ENCODE peak calls at places on chromosomes 2 and 18, in ten cellular contexts. N is ovary, S is H9, Z is nephron progenitor cell, A is prostate gland, K is GM13976, V is RWPE1, H is suprapubic skin, Y is SK-N-SH, M is fibroblast of the aortic adventitia. C is an unnamed sample.

GRCh38 chr2:168311265-168311925 is 64.0 kb upstream of the STK39 start:
- DNase-seq in N (peak), S (no peak), Z (peak), A (no peak), K (no peak), V (no peak), H (no peak), Y (no peak), M (no peak), C (no peak)

GRCh38 chr18:79458131-79458838 is 62.6 kb downstream of the NFATC1 start:
- DNase-seq in N (peak), S (no peak), Z (no peak), A (no peak), K (no peak), V (peak), H (no peak), Y (no peak), M (peak), C (no peak)

GRCh38 chr2:85852979-85853498 is 35.8 kb downstream of the ST3GAL5 start:
- DNase-seq in N (no peak), S (no peak), Z (no peak), A (no peak), K (no peak), V (no peak), H (no peak), Y (peak), M (peak), C (peak)

GRCh38 chr2:220664272-220665107 is 907.6 kb downstream of the EPHA4 start:
- DNase-seq in N (no peak), S (no peak), Z (no peak), A (no peak), K (no peak), V (no peak), H (no peak), Y (no peak), M (peak), C (no peak)

GRCh38 chr2:157052685-157053224 is 204.8 kb upstream of the GALNT5 start:
- DNase-seq in N (no peak), S (no peak), Z (no peak), A (no peak), K (no peak), V (peak), H (no peak), Y (no peak), M (peak), C (no peak)

GRCh38 chr2:48578313-48578712 is 39.3 kb upstream of the GTF2A1L start:
- DNase-seq in N (no peak), S (no peak), Z (no peak), A (no peak), K (no peak), V (no peak), H (no peak), Y (no peak), M (no peak), C (no peak)

GRCh38 chr18:46424898-46425297 is 232.1 kb downstream of the LOXHD1 start:
- DNase-seq in N (no peak), S (peak), Z (peak), A (peak), K (no peak), V (no peak), H (no peak), Y (no peak), M (no peak), C (no peak)

GRCh38 chr2:164780611-164781167 is 60.9 kb downstream of the COBLL1 start:
- DNase-seq in N (no peak), S (no peak), Z (no peak), A (no peak), K (no peak), V (no peak), H (no peak), Y (no peak), M (no peak), C (no peak)

GRCh38 chr2:130724455-130724854 is 4.4 kb upstream of the GPR148 start:
- DNase-seq in N (no peak), S (no peak), Z (no peak), A (no peak), K (no peak), V (no peak), H (no peak), Y (no peak), M (no peak), C (no peak)

GRCh38 chr18:9092665-9093064 is 9.8 kb upstream of the NDUFV2 start:
- DNase-seq in N (no peak), S (no peak), Z (no peak), A (no peak), K (no peak), V (no peak), H (no peak), Y (no peak), M (peak), C (no peak)

GRCh38 chr18:23932385-23933067 is 82.0 kb upstream of the TTC39C start:
- DNase-seq in N (no peak), S (no peak), Z (no peak), A (peak), K (no peak), V (no peak), H (no peak), Y (no peak), M (peak), C (no peak)

GRCh38 chr2:67625671-67626070 is 228.5 kb downstream of the ETAA1 start:
- DNase-seq in N (no peak), S (no peak), Z (no peak), A (no peak), K (no peak), V (no peak), H (no peak), Y (no peak), M (peak), C (no peak)

GRCh38 chr2:127194447-127194846 is 25.7 kb downstream of the CYP27C1 start:
- DNase-seq in N (no peak), S (no peak), Z (no peak), A (no peak), K (no peak), V (no peak), H (peak), Y (no peak), M (no peak), C (no peak)

GRCh38 chr18:47949197-47949596 is 18.7 kb upstream of the SMAD2 start:
- DNase-seq in N (no peak), S (no peak), Z (no peak), A (no peak), K (no peak), V (no peak), H (no peak), Y (no peak), M (no peak), C (no peak)

GRCh38 chr2:117983040-117983439 is 30.8 kb downstream of the CCDC93 start:
- DNase-seq in N (no peak), S (no peak), Z (no peak), A (no peak), K (no peak), V (no peak), H (no peak), Y (no peak), M (peak), C (no peak)

GRCh38 chr2:218127929-218128455 is 2.2 kb downstream of the CXCR2 start:
- DNase-seq in N (no peak), S (no peak), Z (no peak), A (no peak), K (no peak), V (no peak), H (no peak), Y (no peak), M (no peak), C (no peak)

GRCh38 chr2:232890896-232891601 is 21.0 kb downstream of the SNORC start:
- DNase-seq in N (no peak), S (peak), Z (peak), A (peak), K (no peak), V (peak), H (peak), Y (no peak), M (no peak), C (no peak)

DNA sequence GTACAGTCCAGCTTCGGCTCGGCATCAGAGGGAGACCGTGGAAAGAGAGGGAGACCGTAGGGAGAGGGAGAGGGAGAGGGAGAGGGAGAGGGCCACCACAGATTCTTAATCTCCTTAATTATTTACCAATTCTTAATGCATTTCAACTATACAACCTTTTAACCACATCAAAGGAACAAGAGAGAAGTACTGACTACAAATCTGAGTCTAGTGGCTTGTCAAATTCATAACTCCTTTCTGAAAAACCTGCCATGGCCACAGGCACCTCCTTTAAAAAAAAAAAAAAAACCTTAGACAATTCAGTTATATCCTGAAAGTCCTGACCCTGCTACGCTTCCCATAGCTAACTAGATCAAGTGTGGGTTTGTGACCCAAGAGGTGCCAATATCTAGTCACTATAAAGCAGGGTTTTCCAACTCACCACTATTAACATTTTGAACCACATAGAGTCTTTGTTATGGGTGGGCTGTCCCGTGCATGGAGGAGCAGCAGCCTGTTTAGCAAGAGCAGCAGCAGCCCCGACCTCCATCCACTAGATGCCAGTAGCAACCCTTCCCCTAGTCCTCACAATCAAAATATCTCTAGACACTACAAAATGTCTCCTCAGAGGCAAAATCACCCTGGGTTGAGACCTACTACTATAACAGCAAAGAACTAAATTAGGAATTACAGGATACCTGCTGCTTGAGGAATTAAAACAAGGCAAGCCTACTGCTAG is 6.8 kb downstream of the ESCO1 start:
- DNase-seq in N (no peak), S (no peak), Z (no peak), A (no peak), K (no peak), V (no peak), H (no peak), Y (no peak), M (no peak), C (peak)
- TF ChIP-seq CTCF in N (no peak), S (no peak), Z (no peak), A (no peak), K (no peak), V (no peak), H (no peak), Y (peak), M (no peak), C (no peak)

GRCh38 chr2:46770622-46771021 is 145.0 kb downstream of the MCFD2 start:
- DNase-seq in N (no peak), S (no peak), Z (no peak), A (no peak), K (no peak), V (no peak), H (no peak), Y (no peak), M (peak), C (no peak)

GRCh38 chr2:46767706-46768105 is 147.9 kb downstream of the MCFD2 start:
- DNase-seq in N (no peak), S (no peak), Z (no peak), A (no peak), K (no peak), V (no peak), H (no peak), Y (no peak), M (no peak), C (no peak)

GRCh38 chr2:46771309-46771708 is 144.3 kb downstream of the MCFD2 start:
- DNase-seq in N (no peak), S (no peak), Z (no peak), A (no peak), K (no peak), V (no peak), H (no peak), Y (no peak), M (no peak), C (no peak)

GRCh38 chr2:46772500-46772899 is 143.1 kb downstream of the MCFD2 start:
- DNase-seq in N (no peak), S (no peak), Z (no peak), A (no peak), K (no peak), V (no peak), H (no peak), Y (no peak), M (no peak), C (no peak)

DNA sequence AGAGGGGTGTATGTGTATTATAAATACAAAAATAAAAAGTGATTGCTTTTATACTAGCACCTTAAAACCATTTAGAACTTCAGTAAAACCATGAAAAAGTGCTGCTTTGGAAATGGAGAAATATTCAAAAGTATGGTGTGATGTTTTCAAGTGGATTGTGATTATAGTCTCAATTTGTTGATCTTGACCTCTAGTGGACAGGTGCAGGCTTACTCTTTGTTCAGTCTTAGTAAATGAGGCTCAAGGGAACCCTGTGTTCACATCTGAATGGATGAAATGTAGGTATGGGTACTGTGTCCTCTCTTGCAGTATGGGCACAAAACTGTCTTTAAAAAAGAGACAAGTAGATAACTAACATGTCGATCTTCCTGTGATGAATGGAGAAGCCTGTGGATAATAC is 145.8 kb downstream of the MCFD2 start:
- DNase-seq in N (no peak), S (no peak), Z (no peak), A (no peak), K (no peak), V (no peak), H (no peak), Y (no peak), M (no peak), C (no peak)
- TF ChIP-seq CTCF in N (no peak), S (peak), Z (no peak), A (no peak), K (no peak), V (no peak), H (no peak), Y (peak), M (peak), C (no peak)

GRCh38 chr2:137888845-137889244 is 75.4 kb upstream of the HNMT start:
- DNase-seq in N (no peak), S (peak), Z (peak), A (no peak), K (no peak), V (peak), H (no peak), Y (peak), M (peak), C (peak)
- TF ChIP-seq CTCF in N (no peak), S (peak), Z (peak), A (no peak), K (no peak), V (peak), H (no peak), Y (peak), M (peak), C (no peak)

GRCh38 chr2:106104332-106105062 is 89.6 kb downstream of the UXS1 start:
- DNase-seq in N (peak), S (peak), Z (peak), A (peak), K (peak), V (peak), H (no peak), Y (peak), M (peak), C (peak)
- TF ChIP-seq CTCF in N (peak), S (peak), Z (peak), A (peak), K (peak), V (peak), H (peak), Y (peak), M (peak), C (peak)

DNA sequence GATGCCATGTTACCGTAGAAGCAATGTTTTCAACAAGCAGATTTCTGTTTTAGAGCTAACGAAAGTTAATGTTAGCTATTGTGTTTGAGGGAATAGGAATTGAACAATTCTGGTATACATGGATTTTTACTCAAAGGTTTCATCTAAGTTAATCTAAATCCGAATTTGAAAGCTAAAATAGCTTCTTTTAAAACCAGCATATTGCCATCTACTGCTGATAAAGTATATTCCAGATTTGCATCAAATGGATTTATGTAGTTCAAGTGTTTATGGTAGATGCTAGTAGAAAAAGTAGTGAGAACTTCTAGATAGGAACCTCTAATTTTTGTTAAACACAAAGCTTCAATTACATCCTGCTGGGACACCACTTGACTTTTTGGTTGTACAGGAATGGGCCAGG is 1569.5 kb upstream of the NXPH2 start:
- DNase-seq in N (no peak), S (no peak), Z (no peak), A (no peak), K (no peak), V (no peak), H (no peak), Y (no peak), M (no peak), C (no peak)
- TF ChIP-seq CTCF in N (no peak), S (no peak), Z (no peak), A (no peak), K (no peak), V (no peak), H (no peak), Y (peak), M (no peak), C (no peak)

GRCh38 chr18:50970006-50970405 is 2.2 kb downstream of the ELAC1 start:
- DNase-seq in N (no peak), S (no peak), Z (no peak), A (peak), K (no peak), V (no peak), H (no peak), Y (no peak), M (no peak), C (no peak)

GRCh38 chr18:50969448-50969847 is 1.6 kb downstream of the ELAC1 start:
- DNase-seq in N (no peak), S (no peak), Z (no peak), A (no peak), K (no peak), V (no peak), H (no peak), Y (no peak), M (no peak), C (no peak)

GRCh38 chr18:50973367-50974126 is 5.7 kb downstream of the ELAC1 start:
- DNase-seq in N (no peak), S (no peak), Z (no peak), A (no peak), K (no peak), V (peak), H (no peak), Y (no peak), M (peak), C (peak)

DNA sequence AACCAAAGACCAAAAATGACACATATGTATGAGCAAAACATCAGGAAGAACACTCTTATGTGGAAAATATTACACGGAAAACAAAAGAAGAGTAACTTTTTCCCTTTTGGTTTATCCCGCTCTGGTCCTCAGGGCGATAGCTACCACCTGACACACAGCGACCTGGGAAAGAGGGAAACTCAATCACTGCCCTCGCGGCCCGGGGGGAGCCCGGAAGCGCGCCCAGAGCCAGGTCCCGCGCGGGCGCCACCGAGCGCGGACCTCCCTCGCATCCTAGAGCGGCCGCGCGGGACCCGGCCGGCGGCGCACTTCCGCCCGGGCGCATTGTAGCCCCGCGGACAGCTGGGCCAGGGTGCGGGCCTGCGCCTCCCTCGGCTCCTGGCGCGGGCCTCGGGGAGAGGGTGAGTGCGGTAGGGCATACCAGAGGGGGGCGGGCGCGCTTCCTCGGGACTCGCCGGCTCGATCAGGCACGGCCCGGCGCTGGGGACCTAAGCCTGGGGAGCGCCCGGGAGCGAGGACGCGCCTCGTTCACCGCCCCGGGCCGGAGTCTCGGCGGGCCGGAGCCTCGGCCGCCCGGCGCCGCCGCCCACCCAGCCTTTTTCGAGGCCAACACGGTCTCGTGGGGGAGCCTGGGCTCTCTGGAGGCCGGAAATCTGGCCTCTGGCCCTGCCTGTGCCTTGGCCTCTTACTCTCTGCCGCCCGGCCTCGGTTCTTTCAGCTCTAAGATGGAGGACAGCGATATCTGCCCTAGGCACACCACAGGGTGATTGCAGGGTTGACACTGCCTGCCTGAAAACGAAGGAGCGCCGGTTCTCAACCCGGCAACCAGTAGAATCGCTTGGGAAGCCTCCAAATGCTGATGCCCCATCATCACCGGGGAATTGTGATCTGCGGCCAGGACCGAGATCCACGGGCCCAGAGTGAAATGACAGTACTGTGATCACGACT is at the start of gene ELAC1:
- DNase-seq in N (peak), S (peak), Z (peak), A (peak), K (peak), V (peak), H (peak), Y (peak), M (peak), C (peak)
- TF ChIP-seq CTCF in N (no peak), S (peak), Z (no peak), A (no peak), K (no peak), V (no peak), H (no peak), Y (peak), M (no peak), C (no peak)

GRCh38 chr2:128534688-128535392 is 216.2 kb upstream of the HS6ST1 start:
- DNase-seq in N (no peak), S (no peak), Z (no peak), A (no peak), K (no peak), V (no peak), H (no peak), Y (no peak), M (no peak), C (no peak)

GRCh38 chr2:128528133-128528532 is 209.5 kb upstream of the HS6ST1 start:
- DNase-seq in N (no peak), S (no peak), Z (no peak), A (no peak), K (no peak), V (no peak), H (no peak), Y (no peak), M (no peak), C (no peak)

GRCh38 chr2:128533101-128533500 is 214.4 kb upstream of the HS6ST1 start:
- DNase-seq in N (no peak), S (no peak), Z (no peak), A (no peak), K (no peak), V (no peak), H (no peak), Y (no peak), M (no peak), C (no peak)

GRCh38 chr2:128530025-128530573 is 211.4 kb upstream of the HS6ST1 start:
- DNase-seq in N (no peak), S (no peak), Z (no peak), A (no peak), K (no peak), V (no peak), H (no peak), Y (no peak), M (no peak), C (no peak)

DNA sequence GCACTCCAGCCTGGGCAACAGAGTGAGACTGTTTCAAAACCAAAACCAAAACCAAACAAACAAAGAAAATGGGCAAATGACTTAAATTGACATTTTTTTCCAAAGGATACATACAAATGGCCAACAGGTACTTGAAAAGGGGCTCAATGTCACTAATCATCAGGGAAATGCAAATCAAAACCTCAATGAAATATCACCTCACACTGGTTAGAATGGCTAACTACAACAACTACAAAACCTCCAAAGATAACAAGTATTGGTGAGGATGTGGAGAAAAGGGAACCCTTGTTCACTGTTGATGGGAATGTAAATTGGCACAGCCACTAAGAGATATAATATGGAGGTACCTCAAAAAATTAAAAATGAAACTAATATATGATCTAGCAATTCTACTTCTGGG is 213.2 kb upstream of the HS6ST1 start:
- DNase-seq in N (no peak), S (no peak), Z (no peak), A (no peak), K (no peak), V (no peak), H (no peak), Y (no peak), M (no peak), C (no peak)
- TF ChIP-seq CTCF in N (no peak), S (peak), Z (no peak), A (no peak), K (no peak), V (no peak), H (no peak), Y (no peak), M (no peak), C (no peak)